ENCODE peak calls at places on chromosomes 1 and 21, in six cellular contexts. J is astrocyte, Y is adrenal gland, D is right cardiac atrium, V is transverse colon, W is PC-9. M is an unnamed sample.

GRCh38 chr1:201061886-201062285 is 38.4 kb upstream of the KIF21B start:
- DNase-seq in J (no peak), Y (no peak), D (no peak), V (no peak), W (no peak), M (no peak)

GRCh38 chr1:30286984-30287839 is 436.2 kb downstream of the MATN1 start:
- DNase-seq in J (no peak), Y (no peak), D (no peak), V (no peak), W (no peak), M (no peak)

GRCh38 chr1:161743231-161743630 is 6.4 kb upstream of the DUSP12 start:
- DNase-seq in J (no peak), Y (no peak), D (no peak), V (no peak), W (no peak), M (no peak)

GRCh38 chr1:7940745-7941436 is at the start of gene TNFRSF9:
- DNase-seq in J (peak; percentile 61), Y (no peak), D (no peak), V (no peak), W (peak; percentile 48), M (no peak)

GRCh38 chr1:171484760-171485374 is 463 bp upstream of the PRRC2C start:
- DNase-seq in J (no peak), Y (no peak), D (no peak), V (no peak), W (no peak), M (no peak)

GRCh38 chr1:197600751-197601150 is 174.5 kb downstream of the DENND1B start:
- DNase-seq in J (no peak), Y (no peak), D (no peak), V (no peak), W (no peak), M (no peak)

GRCh38 chr1:182611787-182612186 is 7.6 kb upstream of the RGS16 start:
- DNase-seq in J (no peak), Y (no peak), D (no peak), V (no peak), W (no peak), M (no peak)

GRCh38 chr1:59900640-59901039 is 25.9 kb downstream of the CYP2J2 start:
- DNase-seq in J (no peak), Y (no peak), D (no peak), V (no peak), W (no peak), M (no peak)

GRCh38 chr1:13730751-13731482 is 30.9 kb downstream of the PRDM2 start:
- DNase-seq in J (peak; percentile 68), Y (no peak), D (peak; percentile 46), V (peak; percentile 74), W (no peak), M (no peak)

GRCh38 chr1:10782491-10783244 is 13.8 kb downstream of the CASZ1 start:
- DNase-seq in J (no peak), Y (no peak), D (peak; percentile 52), V (no peak), W (no peak), M (no peak)

GRCh38 chr1:213647864-213648650 is 339.7 kb upstream of the PROX1 start:
- DNase-seq in J (no peak), Y (no peak), D (no peak), V (no peak), W (no peak), M (no peak)

GRCh38 chr1:160205242-160205973 is at the start of gene PEA15:
- DNase-seq in J (no peak), Y (peak; percentile 73), D (peak; percentile 93), V (peak; percentile 83), W (peak; percentile 62), M (no peak)

GRCh38 chr1:161721738-161722343 is 497 bp downstream of the FCRLB start:
- DNase-seq in J (peak; percentile 86), Y (no peak), D (no peak), V (no peak), W (no peak), M (no peak)

GRCh38 chr1:27380766-27381733 is 2.1 kb downstream of the CD164L2 start:
- DNase-seq in J (no peak), Y (peak; percentile 30), D (peak; percentile 31), V (no peak), W (no peak), M (no peak)

GRCh38 chr1:71850936-71851335 is 431.4 kb downstream of the NEGR1 start:
- DNase-seq in J (peak; percentile 54), Y (no peak), D (no peak), V (no peak), W (no peak), M (no peak)

GRCh38 chr1:156262461-156263287 is 14.8 kb upstream of the PAQR6 start:
- DNase-seq in J (peak; percentile 90), Y (peak; percentile 51), D (no peak), V (no peak), W (peak; percentile 45), M (no peak)

GRCh38 chr1:11787251-11787803 is 18.4 kb downstream of the MTHFR start:
- DNase-seq in J (peak; percentile 45), Y (peak; percentile 81), D (peak; percentile 84), V (peak; percentile 66), W (peak; percentile 74), M (no peak)

GRCh38 chr1:57464756-57465155 is 40.9 kb upstream of the DAB1 start:
- DNase-seq in J (no peak), Y (no peak), D (no peak), V (no peak), W (no peak), M (no peak)

GRCh38 chr1:217917277-217917887 is 286.2 kb downstream of the SPATA17 start:
- DNase-seq in J (no peak), Y (no peak), D (no peak), V (no peak), W (no peak), M (no peak)

GRCh38 chr1:1626207-1627141 is 5.5 kb upstream of the MMP23B start:
- DNase-seq in J (no peak), Y (no peak), D (peak; percentile 61), V (no peak), W (no peak), M (peak; percentile 58)

GRCh38 chr1:182968151-182968741 is 15.3 kb upstream of the SHCBP1L start:
- DNase-seq in J (peak; percentile 69), Y (no peak), D (no peak), V (no peak), W (peak; percentile 37), M (no peak)

GRCh38 chr1:94202241-94202640 is 35.1 kb downstream of the ARHGAP29 start:
- DNase-seq in J (no peak), Y (no peak), D (no peak), V (no peak), W (no peak), M (no peak)

GRCh38 chr1:17893891-17894631 is 138.9 kb downstream of the ACTL8 start:
- DNase-seq in J (no peak), Y (no peak), D (no peak), V (no peak), W (no peak), M (no peak)

DNA sequence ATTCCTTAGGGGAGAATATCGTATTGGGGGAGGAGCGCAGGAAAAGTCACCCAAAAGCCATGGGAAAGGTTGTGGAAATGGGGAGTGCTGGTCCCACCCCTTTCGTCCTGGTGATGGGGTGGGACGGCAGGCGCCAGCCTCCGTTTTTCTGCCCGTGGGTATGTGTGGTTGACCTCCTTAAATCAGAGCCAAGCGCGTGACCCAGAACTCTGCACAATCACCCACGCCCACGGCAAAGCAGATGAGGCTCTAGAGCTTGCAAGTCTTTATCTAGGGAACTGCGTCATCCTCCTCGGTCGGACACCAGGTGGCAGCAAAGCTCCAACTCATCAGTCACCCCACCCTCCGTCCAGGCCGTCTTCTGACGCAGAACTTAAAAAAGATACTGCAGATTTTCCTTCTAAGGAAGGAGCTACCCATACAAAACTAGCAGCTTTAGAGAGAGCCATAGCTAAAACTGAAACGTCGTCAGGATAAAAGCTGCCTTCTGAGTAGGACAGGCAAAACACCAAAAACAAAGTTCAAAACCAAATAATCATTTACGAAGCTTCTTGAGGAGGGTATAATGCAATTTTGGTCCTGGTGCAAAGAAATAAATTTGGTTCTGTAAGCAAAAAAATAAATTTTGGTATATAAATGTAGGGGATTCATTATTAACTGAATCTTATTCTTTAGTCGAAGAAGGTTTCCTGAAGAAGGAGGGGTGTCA is 62.0 kb downstream of the TBX19 start:
- DNase-seq in J (peak; percentile 80), Y (peak; percentile 93), D (peak; percentile 94), V (peak; percentile 91), W (peak; percentile 76), M (peak; percentile 67)
- H3K4me3 ChIP-seq in J (no peak overlapping the region), Y (no peak overlapping the region), D (no peak overlapping the region), V (peak overlapping the region; percentile 29), W (no peak overlapping the region), M (no peak overlapping the region)

GRCh38 chr21:40839551-40839950 is 7.4 kb downstream of the DSCAM start:
- DNase-seq in J (peak; percentile 19), Y (no peak), D (no peak), V (no peak), W (no peak), M (no peak)
- H3K4me1 ChIP-seq in J (peaks cover 9% of the 10 kb centered on the region), Y (no peaks in the 10 kb centered on the region), D (no peaks in the 10 kb centered on the region), V (no peaks in the 10 kb centered on the region), W (no peaks in the 10 kb centered on the region), M (peaks cover 31% of the 10 kb centered on the region)

GRCh38 chr21:36835383-36835795 is 131.1 kb downstream of the HLCS start:
- DNase-seq in J (no peak), Y (peak; percentile 44), D (peak; percentile 59), V (peak; percentile 79), W (no peak), M (no peak)
- H3K9me3 ChIP-seq in J (no peaks in the 10 kb centered on the region), Y (no peaks in the 10 kb centered on the region), D (no peaks in the 10 kb centered on the region), V (no peaks in the 10 kb centered on the region), W (no peaks in the 10 kb centered on the region), M (peaks cover 2% of the 10 kb centered on the region)

GRCh38 chr21:44847261-44848056 is 26.0 kb downstream of the PTTG1IP start:
- DNase-seq in J (no peak), Y (peak; percentile 14), D (no peak), V (no peak), W (no peak), M (peak; percentile 66)

GRCh38 chr21:44846485-44847260 is 26.8 kb downstream of the PTTG1IP start:
- DNase-seq in J (peak; percentile 44), Y (peak; percentile 62), D (no peak), V (peak; percentile 61), W (no peak), M (peak; percentile 63)

GRCh38 chr21:44846201-44846484 is 27.3 kb downstream of the PTTG1IP start:
- DNase-seq in J (no peak), Y (no peak), D (no peak), V (no peak), W (no peak), M (no peak)

GRCh38 chr21:44844256-44844655 is 26.4 kb upstream of the SUMO3 start:
- DNase-seq in J (no peak), Y (peak; percentile 10), D (no peak), V (no peak), W (no peak), M (no peak)

DNA sequence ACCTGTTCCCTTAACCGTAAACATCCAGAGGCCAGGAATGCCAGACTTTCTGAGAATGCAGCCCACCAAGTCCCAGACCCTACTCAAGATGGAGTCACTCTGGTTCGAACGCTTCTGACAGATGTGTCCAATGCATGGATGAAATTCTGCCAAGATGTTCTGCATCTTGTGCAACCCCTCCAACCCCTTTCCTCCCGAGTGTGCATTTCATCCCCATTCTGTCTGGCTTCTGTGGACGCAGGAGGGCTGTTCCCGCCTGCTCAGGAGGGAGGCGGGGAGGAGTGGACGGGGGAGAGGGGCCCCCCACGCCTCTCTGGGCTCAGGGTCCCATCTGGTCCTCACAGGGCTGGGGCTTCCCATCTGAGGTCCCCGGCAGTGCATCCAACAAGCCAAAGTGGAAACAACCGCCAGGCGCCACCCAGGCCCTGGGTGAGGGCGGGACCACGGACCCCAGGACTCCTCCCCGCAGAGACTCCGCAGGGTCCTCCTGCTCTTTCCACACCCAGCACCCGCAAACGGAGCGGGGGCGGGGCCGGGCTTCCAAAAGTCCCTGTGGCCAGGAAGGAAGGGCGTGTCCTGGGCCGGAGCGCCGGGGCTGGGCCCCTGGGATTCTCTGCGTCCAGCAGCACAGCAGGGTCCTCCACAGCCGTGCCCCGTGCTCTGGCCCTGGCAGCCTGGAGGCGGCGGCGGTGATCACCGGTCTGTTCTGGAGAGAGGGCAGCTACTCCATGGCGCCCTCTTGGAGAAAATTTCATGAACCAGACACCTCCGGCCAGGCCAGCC is 27.7 kb upstream of the SUMO3 start:
- DNase-seq in J (peak; percentile 18), Y (peak; percentile 57), D (peak; percentile 93), V (peak; percentile 68), W (peak; percentile 71), M (peak; percentile 75)
- H3K4me3 ChIP-seq in J (no peak overlapping the region), Y (no peak overlapping the region), D (peak overlapping the region; percentile 29), V (peak overlapping the region; percentile 39), W (peak overlapping the region; percentile 31), M (peak overlapping the region; percentile 14)

M was measured in RWPE2.